ENCODE peak calls at places on chromosomes 4 and X, in seven cellular contexts. O is tibial nerve; P is endothelial cell of umbilical vein; A is CD8-positive, alpha-beta memory T cell; W is GM23338; K is CD8-positive, alpha-beta T cell; N is lower lobe of right lung. D is an unnamed sample. For H3K27me3, the result is how much of the 10 kb centered on the place peaks cover.

GRCh38 chrX:149131780-149132179 is 373.3 kb downstream of the IDS start:
- DNase-seq in N (no peak), K (no peak), P (no peak), A (no peak), O (no peak), W (no peak), D (no peak)

GRCh38 chr4:168666531-168666930 is 169.7 kb downstream of the PALLD start:
- DNase-seq in P (no peak), W (no peak), O (no peak), A (no peak), K (no peak), N (no peak), D (no peak)

GRCh38 chrX:103404225-103405008 is 28.1 kb downstream of the BEX3 start:
- DNase-seq in N (peak), O (peak), A (no peak), W (peak), K (peak), P (peak), D (peak)

GRCh38 chr4:38133711-38134480 is 173.7 kb downstream of the PTTG2 start:
- DNase-seq in A (no peak), W (no peak), P (no peak), O (no peak), K (no peak), N (no peak), D (no peak)

GRCh38 chr4:74311696-74312313 is 3.5 kb downstream of the EPGN start:
- DNase-seq in W (peak), N (no peak), A (no peak), P (peak), K (no peak), O (no peak), D (no peak)

GRCh38 chr4:121189811-121190210 is 25.7 kb upstream of the TNIP3 start:
- DNase-seq in P (no peak), W (no peak), K (peak), O (no peak), A (peak), N (no peak), D (no peak)

GRCh38 chr4:15659768-15660394 is 4.7 kb upstream of the FBXL5 start:
- DNase-seq in P (peak), K (no peak), A (no peak), N (no peak), O (no peak), W (no peak), D (no peak)

GRCh38 chrX:82649645-82650044 is 858.4 kb upstream of the POU3F4 start:
- DNase-seq in K (no peak), A (no peak), P (no peak), N (no peak), O (no peak), W (no peak), D (no peak)

GRCh38 chrX:116238866-116239265 is 68.3 kb downstream of the AGTR2 start:
- DNase-seq in K (no peak), P (no peak), W (no peak), N (no peak), A (no peak), O (no peak), D (no peak)

GRCh38 chr4:82402196-82402775 is 28.0 kb downstream of the HNRNPDL start:
- DNase-seq in K (no peak), A (no peak), W (peak), O (no peak), N (no peak), P (no peak), D (no peak)

GRCh38 chrX:107154787-107155620 is 36.4 kb upstream of the RBM41 start:
- DNase-seq in O (no peak), A (no peak), W (no peak), K (peak), P (no peak), N (no peak), D (no peak)

GRCh38 chr4:179867300-179867878 is 2375.8 kb upstream of the TENM3 start:
- DNase-seq in A (no peak), W (peak), N (peak), K (no peak), O (no peak), P (no peak), D (peak)

GRCh38 chr4:12679217-12679616 is 804.9 kb downstream of the RAB28 start:
- DNase-seq in O (no peak), A (no peak), N (no peak), P (no peak), K (no peak), W (peak), D (no peak)

GRCh38 chr4:3857316-3857926 is 91.2 kb downstream of the ADRA2C start:
- DNase-seq in K (peak), N (no peak), P (no peak), O (no peak), W (no peak), A (no peak), D (no peak)

GRCh38 chrX:70134116-70134477 is 850 bp downstream of the IGBP1 start:
- DNase-seq in A (peak), O (no peak), W (peak), N (no peak), K (no peak), P (no peak), D (no peak)

GRCh38 chr4:70713453-70714026 is 8.2 kb upstream of the RUFY3 start:
- DNase-seq in N (no peak), O (no peak), P (no peak), A (no peak), K (no peak), W (peak), D (no peak)

GRCh38 chr4:38787693-38788092 is 4.9 kb upstream of the TLR10 start:
- DNase-seq in P (no peak), W (no peak), K (no peak), A (no peak), N (no peak), O (no peak), D (no peak)

GRCh38 chr4:183838987-183839712 is 66.0 kb upstream of the STOX2 start:
- DNase-seq in A (no peak), O (no peak), W (peak), K (no peak), P (peak), N (no peak), D (no peak)

GRCh38 chr4:36249605-36250004 is 5.3 kb upstream of the ARAP2 start:
- DNase-seq in K (no peak), A (no peak), W (no peak), N (no peak), P (no peak), O (no peak), D (no peak)

GRCh38 chrX:53088136-53088974 is 5.6 kb upstream of the KANTR start:
- DNase-seq in N (peak), P (peak), W (peak), A (peak), O (peak), K (peak), D (no peak)

GRCh38 chr4:131001371-131001770 is 1905.4 kb downstream of the C4orf33 start:
- DNase-seq in O (no peak), N (no peak), A (no peak), P (peak), W (no peak), K (no peak), D (no peak)

GRCh38 chr4:130995988-130996387 is 1900.0 kb downstream of the C4orf33 start:
- DNase-seq in P (no peak), N (no peak), A (no peak), W (no peak), K (no peak), O (no peak), D (no peak)
- H3K27me3 ChIP-seq in P (under half), N (under half), A (under half), W (under half), K (under half), O (under half), D (under half)

GRCh38 chrX:17655232-17656034 is 81.9 kb upstream of the SCML1 start:
- DNase-seq in K (no peak), O (no peak), N (no peak), P (peak), W (peak), A (no peak), D (no peak)
- H3K4me3 ChIP-seq in K (peak), O (peak), N (peak), P (peak), W (peak), A (peak), D (no peak)

DNA sequence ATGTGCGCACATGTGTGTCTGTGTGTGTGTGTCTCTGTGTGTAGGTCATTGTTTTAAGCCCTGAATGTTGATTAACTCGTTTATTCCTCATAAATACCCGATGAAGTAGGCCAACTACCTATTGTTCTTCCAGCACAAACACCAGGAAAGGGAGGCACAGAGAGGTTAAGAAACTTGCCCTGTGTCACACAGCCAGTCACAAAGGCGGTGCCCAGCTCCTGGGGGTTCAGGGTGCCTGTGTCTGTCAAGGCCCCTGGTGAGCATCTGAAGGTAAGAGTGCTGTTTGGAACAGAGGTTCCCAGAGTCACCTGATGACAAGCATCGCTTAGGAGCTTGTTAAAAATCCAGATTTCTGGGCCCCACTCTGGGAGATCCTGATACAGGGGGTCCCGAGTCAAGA is 18.0 kb upstream of the SH3TC1 start:
- DNase-seq in N (no peak), O (no peak), W (no peak), A (no peak), P (no peak), K (no peak), D (no peak)
- H3K27me3 ChIP-seq in N (under half), O (under half), W (under half), A (under half), P (under half), K (under half), D (under half)

DNA sequence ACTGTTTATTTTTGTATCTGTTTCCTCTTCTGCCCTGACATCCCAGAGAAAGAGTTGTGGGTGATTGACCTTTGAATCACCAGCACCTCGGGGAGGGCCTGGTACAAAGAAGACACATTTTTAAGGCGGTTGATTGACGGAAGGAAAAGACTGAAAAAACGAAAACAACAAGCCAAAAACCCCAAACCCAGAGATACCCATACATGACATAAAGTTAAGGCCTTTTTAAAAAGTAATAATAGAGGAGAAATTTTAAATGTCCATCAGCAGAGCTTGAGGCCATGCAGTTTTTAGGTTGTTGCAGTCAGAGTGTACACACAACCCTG is 110.0 kb downstream of the GNL3L start:
- DNase-seq in A (no peak), N (no peak), K (no peak), W (no peak), P (no peak), O (no peak), D (no peak)
- H3K4me3 ChIP-seq in A (peak), N (peak), K (peak), W (peak), P (peak), O (peak), D (peak)

GRCh38 chr4:813900-814299 is 12.0 kb downstream of the CPLX1 start:
- DNase-seq in W (peak), O (no peak), A (no peak), K (no peak), P (no peak), N (peak), D (no peak)

GRCh38 chr4:819401-820229 is 6.3 kb downstream of the CPLX1 start:
- DNase-seq in K (no peak), A (no peak), O (no peak), N (no peak), W (no peak), P (no peak), D (no peak)

GRCh38 chr4:815464-816146 is 10.3 kb downstream of the CPLX1 start:
- DNase-seq in K (no peak), A (no peak), P (no peak), W (no peak), N (peak), O (no peak), D (no peak)

GRCh38 chr4:818106-818921 is 7.6 kb downstream of the CPLX1 start:
- DNase-seq in P (no peak), K (no peak), O (no peak), A (no peak), N (no peak), W (no peak), D (no peak)

GRCh38 chr4:814312-814850 is 11.5 kb downstream of the CPLX1 start:
- DNase-seq in A (no peak), W (no peak), K (no peak), P (no peak), O (no peak), N (peak), D (no peak)
- H3K27me3 ChIP-seq in A (under half), W (half or more), K (under half), P (under half), O (under half), N (under half), D (under half)

GRCh38 chr4:151246742-151247141 is 30.2 kb upstream of the PRSS48 start:
- DNase-seq in K (no peak), P (no peak), N (no peak), W (no peak), A (no peak), O (no peak), D (no peak)
- H3K4me3 ChIP-seq in K (no peak), P (no peak), N (no peak), W (no peak), A (no peak), O (no peak), D (no peak)

GRCh38 chr4:153153339-153153851 is 50.8 kb upstream of the TRIM2 start:
- DNase-seq in O (no peak), W (peak), A (peak), K (peak), P (peak), N (peak), D (peak)

GRCh38 chr4:153156263-153156662 is 48.0 kb upstream of the TRIM2 start:
- DNase-seq in K (peak), W (peak), A (no peak), N (no peak), P (no peak), O (no peak), D (no peak)

GRCh38 chr4:153151535-153152452 is 52.4 kb upstream of the TRIM2 start:
- DNase-seq in N (peak), A (no peak), K (peak), P (peak), O (no peak), W (peak), D (no peak)

GRCh38 chr4:153154010-153154975 is 50.0 kb upstream of the TRIM2 start:
- DNase-seq in A (no peak), N (no peak), O (no peak), W (no peak), K (no peak), P (peak), D (no peak)

DNA sequence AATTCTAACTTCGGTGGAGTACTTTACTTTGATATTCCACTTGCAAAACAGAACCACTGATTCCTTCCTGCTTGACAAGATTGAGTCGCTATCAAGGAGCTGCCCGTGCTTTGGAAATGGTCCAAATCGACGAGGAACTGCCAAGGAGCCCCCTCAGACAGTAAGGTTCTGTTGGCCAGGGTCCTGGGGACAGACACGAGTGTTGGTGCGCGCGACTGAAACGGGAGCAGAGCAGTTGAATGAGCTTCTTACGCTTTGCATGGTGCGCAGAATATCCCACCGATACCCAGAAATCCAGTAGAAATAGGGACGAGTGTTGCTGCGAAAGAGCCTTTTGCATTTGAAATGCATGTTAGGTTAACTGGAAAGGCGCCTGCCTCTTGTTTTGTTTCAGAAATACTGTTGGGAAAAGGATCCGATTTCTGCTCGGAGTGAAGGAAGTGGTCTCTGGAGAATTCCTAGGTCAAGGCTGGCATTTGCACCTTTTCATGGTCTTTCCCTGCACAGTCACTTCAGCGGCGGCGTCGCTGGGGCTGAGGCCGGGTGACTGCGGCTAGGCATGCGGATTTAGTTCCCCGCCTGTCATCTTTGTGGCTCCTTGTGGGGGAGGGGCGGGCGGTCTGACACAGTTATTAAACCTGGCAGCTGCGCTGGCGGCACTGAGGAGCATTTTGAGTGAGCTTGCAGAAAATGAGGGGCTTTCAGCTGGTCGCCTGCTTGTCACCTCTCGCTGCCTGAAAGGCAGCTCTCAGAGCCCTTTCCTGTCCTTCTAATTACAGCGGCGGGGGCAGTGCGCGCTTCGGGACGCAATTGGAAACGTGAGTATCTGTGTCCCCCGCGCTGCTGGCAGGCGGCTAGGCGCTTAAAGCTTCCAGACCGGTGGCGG is 51.5 kb upstream of the TRIM2 start:
- DNase-seq in A (peak), N (peak), O (peak), K (peak), P (peak), W (peak), D (no peak)
- H3K27me3 ChIP-seq in A (under half), N (under half), O (under half), K (under half), P (under half), W (half or more), D (under half)